ENCODE peak calls at places on chromosomes 3 and 15, in six cellular contexts. One of them, this sample, is unnamed.

GRCh38 chr3:3551976-3552375 is 247.3 kb upstream of the LRRN1 start:
- DNase-seq in cardiac fibroblast: no peak
- DNase-seq in tibial artery: no peak
- DNase-seq in pancreas: no peak
- DNase-seq in IMR-90: no peak
- DNase-seq in heart right ventricle: no peak
- DNase-seq in this sample: no peak

GRCh38 chr15:98737721-98738120 is 89.4 kb downstream of the IGF1R start:
- DNase-seq in cardiac fibroblast: no peak
- DNase-seq in IMR-90: no peak
- DNase-seq in pancreas: no peak
- DNase-seq in tibial artery: no peak
- DNase-seq in heart right ventricle: no peak
- DNase-seq in this sample: no peak

GRCh38 chr3:111045564-111045963 is 26.1 kb upstream of the NECTIN3 start:
- DNase-seq in pancreas: no peak
- DNase-seq in tibial artery: no peak
- DNase-seq in cardiac fibroblast: peak; percentile 1
- DNase-seq in heart right ventricle: no peak
- DNase-seq in IMR-90: peak; percentile 21
- DNase-seq in this sample: no peak

GRCh38 chr3:43852066-43852465 is 161.3 kb downstream of the ABHD5 start:
- DNase-seq in IMR-90: peak; percentile 76
- DNase-seq in heart right ventricle: no peak
- DNase-seq in tibial artery: no peak
- DNase-seq in pancreas: no peak
- DNase-seq in cardiac fibroblast: no peak
- DNase-seq in this sample: peak; percentile 66

GRCh38 chr3:41304603-41305002 is 105.3 kb downstream of the CTNNB1 start:
- DNase-seq in IMR-90: peak; percentile 15
- DNase-seq in tibial artery: no peak
- DNase-seq in pancreas: no peak
- DNase-seq in cardiac fibroblast: peak; percentile 66
- DNase-seq in heart right ventricle: peak; percentile 55
- DNase-seq in this sample: no peak

GRCh38 chr15:62722237-62722636 is 320.3 kb upstream of the TPM1 start:
- DNase-seq in IMR-90: no peak
- DNase-seq in heart right ventricle: no peak
- DNase-seq in tibial artery: no peak
- DNase-seq in cardiac fibroblast: no peak
- DNase-seq in pancreas: no peak
- DNase-seq in this sample: no peak

GRCh38 chr15:77584201-77584600 is 48.5 kb downstream of the LINGO1 start:
- DNase-seq in cardiac fibroblast: no peak
- DNase-seq in tibial artery: no peak
- DNase-seq in IMR-90: no peak
- DNase-seq in heart right ventricle: no peak
- DNase-seq in pancreas: no peak
- DNase-seq in this sample: no peak

GRCh38 chr15:83276661-83277060 is 7.8 kb downstream of the BNC1 start:
- DNase-seq in pancreas: no peak
- DNase-seq in cardiac fibroblast: no peak
- DNase-seq in tibial artery: no peak
- DNase-seq in heart right ventricle: no peak
- DNase-seq in IMR-90: no peak
- DNase-seq in this sample: no peak

GRCh38 chr3:132034097-132034485 is 723 bp downstream of the CPNE4 start:
- DNase-seq in heart right ventricle: no peak
- DNase-seq in tibial artery: no peak
- DNase-seq in pancreas: no peak
- DNase-seq in cardiac fibroblast: no peak
- DNase-seq in IMR-90: no peak
- DNase-seq in this sample: no peak

GRCh38 chr3:166013073-166013679 is 176.0 kb upstream of the BCHE start:
- DNase-seq in heart right ventricle: no peak
- DNase-seq in pancreas: no peak
- DNase-seq in cardiac fibroblast: peak; percentile 32
- DNase-seq in IMR-90: peak; percentile 37
- DNase-seq in tibial artery: no peak
- DNase-seq in this sample: peak; percentile 15
- TF ChIP-seq CTCF in heart right ventricle: peak; percentile 47
- TF ChIP-seq CTCF in pancreas: peak; percentile 20
- TF ChIP-seq CTCF in cardiac fibroblast: peak; percentile 36
- TF ChIP-seq CTCF in IMR-90: peak; percentile 54
- TF ChIP-seq CTCF in tibial artery: no peak
- TF ChIP-seq CTCF in this sample: peak; percentile 77

DNA sequence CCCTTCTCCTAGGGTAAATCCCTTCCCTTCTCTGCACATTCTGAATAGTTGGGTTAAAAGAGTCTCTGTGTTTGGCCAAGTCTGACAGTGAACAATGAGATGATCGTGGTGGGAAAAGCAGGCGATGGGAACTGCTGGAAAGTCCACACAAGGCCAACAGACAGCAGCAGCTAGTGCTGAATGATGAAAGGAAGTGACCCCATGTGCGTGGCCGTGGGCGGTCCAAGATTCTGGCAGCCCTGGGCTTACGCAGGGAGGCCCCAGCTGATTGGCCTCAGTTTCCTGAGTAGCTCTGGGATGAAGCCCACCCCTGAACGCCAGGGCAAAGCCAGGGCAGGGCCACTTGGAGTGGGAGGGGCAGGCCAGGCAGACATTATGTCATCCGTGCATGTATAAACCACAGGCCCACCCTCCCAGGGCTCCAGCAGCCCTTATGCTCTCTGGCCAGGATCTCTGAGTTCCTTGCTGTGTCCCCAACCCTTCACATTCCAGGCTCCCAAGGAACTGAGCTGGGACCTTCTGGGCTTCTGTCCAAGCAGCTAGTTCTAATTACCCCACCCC is 57.8 kb downstream of the CDC25A start:
- DNase-seq in pancreas: peak; percentile 24
- DNase-seq in cardiac fibroblast: peak; percentile 95
- DNase-seq in tibial artery: peak; percentile 51
- DNase-seq in heart right ventricle: peak; percentile 89
- DNase-seq in IMR-90: peak; percentile 96
- DNase-seq in this sample: peak; percentile 21
- TF ChIP-seq CTCF in pancreas: no peak
- TF ChIP-seq CTCF in cardiac fibroblast: no peak
- TF ChIP-seq CTCF in tibial artery: no peak
- TF ChIP-seq CTCF in heart right ventricle: no peak
- TF ChIP-seq CTCF in IMR-90: no peak
- TF ChIP-seq CTCF in this sample: no peak

GRCh38 chr3:174540536-174540935 is 318.6 kb upstream of the NAALADL2 start:
- DNase-seq in heart right ventricle: no peak
- DNase-seq in IMR-90: no peak
- DNase-seq in cardiac fibroblast: no peak
- DNase-seq in tibial artery: no peak
- DNase-seq in pancreas: no peak
- DNase-seq in this sample: no peak
- TF ChIP-seq CTCF in heart right ventricle: no peak
- TF ChIP-seq CTCF in IMR-90: no peak
- TF ChIP-seq CTCF in cardiac fibroblast: no peak
- TF ChIP-seq CTCF in tibial artery: no peak
- TF ChIP-seq CTCF in pancreas: no peak
- TF ChIP-seq CTCF in this sample: no peak

GRCh38 chr3:134457331-134458125 is 28.3 kb downstream of the ANAPC13 start:
- DNase-seq in pancreas: no peak
- DNase-seq in heart right ventricle: no peak
- DNase-seq in tibial artery: no peak
- DNase-seq in IMR-90: no peak
- DNase-seq in cardiac fibroblast: no peak
- DNase-seq in this sample: no peak

GRCh38 chr3:134456121-134456520 is 29.7 kb downstream of the ANAPC13 start:
- DNase-seq in tibial artery: no peak
- DNase-seq in IMR-90: no peak
- DNase-seq in pancreas: no peak
- DNase-seq in heart right ventricle: no peak
- DNase-seq in cardiac fibroblast: no peak
- DNase-seq in this sample: no peak

GRCh38 chr3:134449951-134450350 is 35.8 kb downstream of the ANAPC13 start:
- DNase-seq in heart right ventricle: no peak
- DNase-seq in IMR-90: no peak
- DNase-seq in tibial artery: no peak
- DNase-seq in pancreas: no peak
- DNase-seq in cardiac fibroblast: no peak
- DNase-seq in this sample: no peak

GRCh38 chr3:134449277-134449676 is 36.5 kb downstream of the ANAPC13 start:
- DNase-seq in tibial artery: peak; percentile 41
- DNase-seq in IMR-90: peak; percentile 45
- DNase-seq in heart right ventricle: no peak
- DNase-seq in cardiac fibroblast: peak; percentile 68
- DNase-seq in pancreas: peak; percentile 45
- DNase-seq in this sample: peak; percentile 59

DNA sequence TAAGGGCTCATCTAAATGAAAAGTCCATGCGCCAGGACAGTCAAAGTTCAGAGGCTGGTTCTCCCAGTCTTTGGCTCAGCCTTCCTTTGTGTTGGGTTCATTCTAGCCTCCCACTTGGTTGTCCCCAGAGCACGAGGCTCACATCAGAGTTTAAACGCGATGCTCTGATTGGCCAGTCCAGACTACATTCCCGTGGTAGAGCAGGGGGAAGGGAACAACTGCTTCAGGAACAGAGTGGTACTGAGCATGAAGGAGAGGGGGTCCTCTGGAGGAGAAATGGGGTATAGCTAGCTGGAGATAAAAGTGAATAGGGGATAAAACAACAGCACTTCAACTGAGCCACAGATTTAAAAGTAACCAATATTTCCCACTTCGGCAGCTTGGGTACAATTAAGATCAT is 32.2 kb downstream of the ANAPC13 start:
- DNase-seq in cardiac fibroblast: no peak
- DNase-seq in heart right ventricle: no peak
- DNase-seq in IMR-90: no peak
- DNase-seq in tibial artery: no peak
- DNase-seq in pancreas: no peak
- DNase-seq in this sample: no peak
- TF ChIP-seq CTCF in cardiac fibroblast: no peak
- TF ChIP-seq CTCF in heart right ventricle: peak; percentile 10
- TF ChIP-seq CTCF in IMR-90: peak; percentile 28
- TF ChIP-seq CTCF in tibial artery: no peak
- TF ChIP-seq CTCF in pancreas: no peak
- TF ChIP-seq CTCF in this sample: peak; percentile 24

GRCh38 chr15:80475572-80475971 is 71.4 kb downstream of the ARNT2 start:
- DNase-seq in cardiac fibroblast: no peak
- DNase-seq in pancreas: no peak
- DNase-seq in tibial artery: no peak
- DNase-seq in heart right ventricle: no peak
- DNase-seq in IMR-90: no peak
- DNase-seq in this sample: no peak
- TF ChIP-seq CTCF in cardiac fibroblast: peak; percentile 33
- TF ChIP-seq CTCF in pancreas: no peak
- TF ChIP-seq CTCF in tibial artery: no peak
- TF ChIP-seq CTCF in heart right ventricle: no peak
- TF ChIP-seq CTCF in IMR-90: no peak
- TF ChIP-seq CTCF in this sample: peak; percentile 68

This sample was measured in HFFc6.